ENCODE peak calls at places on chromosomes 6 and 20, in four cellular contexts. K is astrocyte of the spinal cord, Z is bronchial epithelial cell, G is transverse colon. X is an unnamed sample.

GRCh38 chr20:1323830-1324597 is 4.9 kb downstream of the SDCBP2 start:
- DNase-seq in K (no peak), G (no peak), Z (no peak), X (no peak)

GRCh38 chr6:70763754-70764153 is 96.1 kb downstream of the SMAP1 start:
- DNase-seq in K (no peak), G (no peak), Z (peak), X (no peak)

GRCh38 chr6:169800116-169800667 is 48.8 kb downstream of the ERMARD start:
- DNase-seq in Z (no peak), K (no peak), G (no peak), X (no peak)

GRCh38 chr20:555933-556332 is 12.3 kb upstream of the CSNK2A1 start:
- DNase-seq in G (peak), Z (no peak), K (no peak), X (no peak)

GRCh38 chr6:80382796-80383195 is 276.3 kb downstream of the BCKDHB start:
- DNase-seq in G (no peak), K (peak), Z (no peak), X (no peak)

GRCh38 chr6:8059129-8059528 is 5.1 kb downstream of the BLOC1S5 start:
- DNase-seq in K (peak), G (no peak), Z (peak), X (peak)

GRCh38 chr6:104623052-104623690 is 236.5 kb downstream of the HACE1 start:
- DNase-seq in K (no peak), G (no peak), Z (peak), X (peak)

GRCh38 chr6:52306972-52307849 is 22.7 kb upstream of the MCM3 start:
- DNase-seq in K (no peak), Z (no peak), G (no peak), X (peak)

GRCh38 chr20:50260480-50261221 is 70.0 kb downstream of the CEBPB start:
- DNase-seq in Z (no peak), G (no peak), K (no peak), X (no peak)

GRCh38 chr6:129498950-129499870 is 210.8 kb downstream of the ARHGAP18 start:
- DNase-seq in G (no peak), K (peak), Z (peak), X (peak)

GRCh38 chr6:44658571-44658970 is 271.1 kb downstream of the CDC5L start:
- DNase-seq in Z (no peak), K (no peak), G (no peak), X (no peak)

GRCh38 chr6:43878823-43879495 is 108.9 kb downstream of the VEGFA start:
- DNase-seq in K (no peak), Z (no peak), G (peak), X (no peak)

GRCh38 chr6:6085928-6086668 is 79.4 kb upstream of the NRN1 start:
- DNase-seq in K (no peak), Z (no peak), G (no peak), X (no peak)

GRCh38 chr6:11354019-11354418 is 121.6 kb upstream of the NEDD9 start:
- DNase-seq in G (no peak), K (peak), Z (peak), X (no peak)

GRCh38 chr20:25084616-25085187 is 2.8 kb upstream of the VSX1 start:
- DNase-seq in Z (no peak), K (no peak), G (no peak), X (no peak)

GRCh38 chr20:24742989-24743388 is 206.1 kb upstream of the CST7 start:
- DNase-seq in Z (no peak), K (no peak), G (no peak), X (no peak)

GRCh38 chr6:32973934-32974333 is 5.5 kb downstream of the BRD2 start:
- DNase-seq in Z (peak), K (peak), G (no peak), X (peak)